ENCODE peak calls at places on chromosomes 12 and 14, in four cellular contexts. D is mesenchymal stem cell, K is fibroblast of lung, X is K562. M is an unnamed sample.
A peak's percentile ranks its signal among the peaks of the same experiment; 100 is the strongest.

GRCh38 chr14:95359974-95360826 is 40.5 kb upstream of the CLMN start:
- DNase-seq in K (peak; percentile 12), X (no peak), D (no peak), M (no peak)

GRCh38 chr14:88568196-88568595 is 5.4 kb downstream of the ZC3H14 start:
- DNase-seq in D (no peak), X (no peak), K (no peak), M (no peak)

GRCh38 chr14:30855345-30856037 is 18.9 kb upstream of the COCH start:
- DNase-seq in K (no peak), X (no peak), D (no peak), M (no peak)

GRCh38 chr14:102408729-102409128 is 46.0 kb downstream of the TECPR2 start:
- DNase-seq in K (no peak), D (no peak), X (no peak), M (no peak)

GRCh38 chr12:116089080-116089479 is 188.4 kb downstream of the MED13L start:
- DNase-seq in D (no peak), K (no peak), X (no peak), M (no peak)

GRCh38 chr14:52895000-52895399 is 55.9 kb downstream of the FERMT2 start:
- DNase-seq in D (no peak), K (peak; percentile 65), X (no peak), M (no peak)

GRCh38 chr14:39665084-39665483 is 232.9 kb upstream of the FBXO33 start:
- DNase-seq in K (peak; percentile 13), D (no peak), X (no peak), M (no peak)

GRCh38 chr14:81676395-81676794 is 142.7 kb upstream of the SEL1L start:
- DNase-seq in D (no peak), K (no peak), X (no peak), M (no peak)

GRCh38 chr12:103800252-103800771 is 40.7 kb downstream of the NT5DC3 start:
- DNase-seq in K (peak; percentile 86), X (peak; percentile 64), D (no peak), M (peak; percentile 47)

GRCh38 chr14:38211258-38211735 is 3.6 kb downstream of the SSTR1 start:
- DNase-seq in K (no peak), X (no peak), D (peak; percentile 31), M (no peak)

GRCh38 chr12:14326699-14327098 is 38.8 kb upstream of the ATF7IP start:
- DNase-seq in K (peak; percentile 63), D (peak; percentile 30), X (no peak), M (no peak)

GRCh38 chr12:93758974-93759373 is 81.8 kb downstream of the CRADD start:
- DNase-seq in D (no peak), X (no peak), K (no peak), M (no peak)

GRCh38 chr12:9404469-9405260 is 196.5 kb upstream of the PZP start:
- DNase-seq in K (no peak), D (no peak), X (no peak), M (no peak)

GRCh38 chr12:111444706-111445310 is 39.1 kb downstream of the SH2B3 start:
- DNase-seq in X (no peak), D (peak; percentile 92), K (peak; percentile 16), M (no peak)

GRCh38 chr14:52987042-52987441 is 36.2 kb upstream of the FERMT2 start:
- DNase-seq in X (no peak), K (no peak), D (no peak), M (no peak)

GRCh38 chr14:54981698-54982097 is 45.2 kb downstream of the WDHD1 start:
- DNase-seq in X (no peak), D (peak; percentile 22), K (peak; percentile 4), M (no peak)

GRCh38 chr12:88597361-88597760 is 17.1 kb upstream of the KITLG start:
- DNase-seq in D (no peak), K (no peak), X (no peak), M (no peak)

GRCh38 chr12:18430425-18431048 is 169.2 kb downstream of the PIK3C2G start:
- DNase-seq in K (peak; percentile 50), D (peak; percentile 71), X (peak; percentile 21), M (peak; percentile 24)

GRCh38 chr12:62210422-62210821 is 49.8 kb upstream of the USP15 start:
- DNase-seq in X (peak; percentile 71), K (peak; percentile 27), D (peak; percentile 36), M (peak; percentile 28)

GRCh38 chr14:54633076-54633475 is 66.1 kb downstream of the SAMD4A start:
- DNase-seq in X (no peak), D (no peak), K (no peak), M (no peak)

GRCh38 chr14:106551265-106551664 is 1024.9 kb downstream of the TMEM121 start:
- DNase-seq in X (peak; percentile 3), K (no peak), D (no peak), M (no peak)

GRCh38 chr12:11348439-11348838 is 38.2 kb upstream of the PRB4 start:
- DNase-seq in X (peak; percentile 0), D (no peak), K (no peak), M (no peak)
- H3K4me2 ChIP-seq in X (no peak overlapping the region), D (no peak overlapping the region), K (no peak overlapping the region), M (no peak overlapping the region)

GRCh38 chr12:98420403-98420800 is 95.0 kb upstream of the TMPO start:
- DNase-seq in X (no peak), K (no peak), D (no peak), M (no peak)

GRCh38 chr12:98417303-98417702 is 98.1 kb upstream of the TMPO start:
- DNase-seq in K (no peak), D (no peak), X (no peak), M (no peak)

GRCh38 chr12:98419795-98420402 is 95.5 kb upstream of the TMPO start:
- DNase-seq in K (no peak), X (peak; percentile 15), D (no peak), M (no peak)

GRCh38 chr12:98418357-98419075 is 96.9 kb upstream of the TMPO start:
- DNase-seq in D (peak; percentile 88), K (peak; percentile 99), X (peak; percentile 60), M (no peak)

GRCh38 chr12:98419101-98419794 is 96.1 kb upstream of the TMPO start:
- DNase-seq in X (no peak), D (no peak), K (no peak), M (no peak)
- H3K4me2 ChIP-seq in X (no peak overlapping the region), D (peak overlapping the region; percentile 48), K (peak overlapping the region; percentile 86), M (no peak overlapping the region)

DNA sequence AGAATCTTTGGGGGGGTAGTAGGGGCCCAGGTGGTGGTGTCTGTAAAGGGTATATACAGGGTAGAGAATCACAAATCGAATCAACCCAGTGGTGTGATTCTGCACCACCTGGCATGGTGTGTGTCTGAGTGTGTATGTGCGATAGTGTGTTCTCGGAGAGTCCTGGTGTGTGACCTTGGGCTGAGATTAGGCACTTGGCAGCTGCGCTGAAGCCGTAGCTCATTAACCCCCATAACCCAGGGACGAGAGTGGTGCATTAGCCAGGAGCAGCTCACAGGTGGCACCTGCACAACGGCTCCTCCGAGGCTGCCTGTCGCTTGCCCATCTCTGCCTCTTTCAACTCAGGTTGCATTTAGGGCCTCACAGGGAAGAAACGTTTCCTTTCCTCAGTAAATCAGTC is 15.6 kb upstream of the TESC start:
- DNase-seq in K (no peak), D (no peak), X (no peak), M (no peak)
- H3K4me2 ChIP-seq in K (no peak overlapping the region), D (no peak overlapping the region), X (no peak overlapping the region), M (peak overlapping the region; percentile 12)

DNA sequence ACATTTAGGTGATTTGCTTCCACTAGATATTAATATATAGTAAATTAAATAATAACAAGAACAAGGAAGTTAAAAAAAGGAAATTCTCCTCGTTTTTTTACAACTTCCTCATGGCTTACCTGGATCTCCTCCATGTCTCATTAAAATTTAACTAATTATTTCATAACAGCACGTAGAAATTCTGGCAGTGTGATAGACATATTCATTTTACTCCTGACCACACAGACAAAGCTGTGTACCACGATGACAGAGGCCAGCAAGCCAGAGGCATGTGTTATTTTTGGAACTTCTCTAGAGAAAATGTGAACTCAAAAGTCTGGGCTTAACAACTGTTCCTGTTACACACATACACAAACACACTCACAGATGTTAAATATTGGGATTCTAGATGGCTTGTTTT is 158.4 kb downstream of the DACT1 start:
- DNase-seq in D (no peak), X (no peak), K (no peak), M (no peak)
- H3K4me2 ChIP-seq in D (no peak overlapping the region), X (no peak overlapping the region), K (no peak overlapping the region), M (no peak overlapping the region)

DNA sequence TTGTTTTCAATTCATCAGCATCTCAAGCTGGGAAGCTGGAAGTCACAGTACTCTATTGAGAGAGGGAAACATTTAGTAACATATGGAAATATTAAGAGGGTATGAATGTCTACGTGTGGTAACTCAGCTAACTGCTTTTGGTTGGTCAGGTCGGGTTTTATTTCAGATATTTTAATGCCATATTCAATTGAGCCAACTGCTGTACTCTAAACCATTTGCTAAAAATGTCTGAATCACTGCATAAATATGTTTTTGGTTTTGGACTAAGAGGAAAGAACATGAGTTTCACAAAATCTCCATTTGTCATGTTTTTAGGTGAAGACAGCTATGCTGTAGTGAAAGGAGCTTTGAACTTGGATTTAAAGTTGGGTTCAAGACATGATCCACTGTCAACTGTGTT is 18.9 kb upstream of the PPFIBP1 start:
- DNase-seq in X (no peak), K (peak; percentile 85), D (no peak), M (no peak)
- H3K4me2 ChIP-seq in X (no peak overlapping the region), K (no peak overlapping the region), D (no peak overlapping the region), M (no peak overlapping the region)

DNA sequence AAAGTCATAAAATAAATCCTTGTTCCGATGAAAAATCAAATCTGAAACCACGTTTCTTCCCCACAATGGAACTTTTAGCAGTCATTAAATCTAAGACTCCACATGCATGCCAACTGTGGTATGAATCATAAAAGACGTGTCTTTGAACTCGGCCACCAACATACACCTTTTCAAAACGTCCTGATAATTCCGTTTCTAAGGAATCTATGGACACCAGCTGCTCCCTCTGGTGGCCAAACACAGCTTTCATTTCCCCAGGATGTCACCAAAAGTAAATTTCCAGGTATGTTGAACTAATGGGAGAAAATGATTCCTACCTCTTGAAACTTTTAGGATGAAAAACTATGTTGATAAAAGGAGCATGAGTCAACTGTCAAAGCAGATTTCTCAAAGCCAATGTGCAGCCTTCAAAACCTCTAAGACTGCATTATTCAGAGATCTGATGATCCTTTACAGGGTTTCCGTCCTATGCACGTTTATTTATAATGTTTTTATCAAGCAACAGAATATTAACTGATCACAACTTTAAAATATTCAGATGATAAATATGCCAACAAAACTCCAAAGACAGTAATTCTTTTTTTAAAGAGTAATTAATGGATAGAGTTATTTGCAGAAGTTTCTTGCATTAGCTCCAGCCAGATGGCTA is 96.2 kb downstream of the CIT start:
- DNase-seq in D (peak; percentile 52), X (peak; percentile 62), K (peak; percentile 46), M (peak; percentile 37)
- H3K4me2 ChIP-seq in D (peak overlapping the region; percentile 4), X (no peak overlapping the region), K (peak overlapping the region; percentile 64), M (no peak overlapping the region)

DNA sequence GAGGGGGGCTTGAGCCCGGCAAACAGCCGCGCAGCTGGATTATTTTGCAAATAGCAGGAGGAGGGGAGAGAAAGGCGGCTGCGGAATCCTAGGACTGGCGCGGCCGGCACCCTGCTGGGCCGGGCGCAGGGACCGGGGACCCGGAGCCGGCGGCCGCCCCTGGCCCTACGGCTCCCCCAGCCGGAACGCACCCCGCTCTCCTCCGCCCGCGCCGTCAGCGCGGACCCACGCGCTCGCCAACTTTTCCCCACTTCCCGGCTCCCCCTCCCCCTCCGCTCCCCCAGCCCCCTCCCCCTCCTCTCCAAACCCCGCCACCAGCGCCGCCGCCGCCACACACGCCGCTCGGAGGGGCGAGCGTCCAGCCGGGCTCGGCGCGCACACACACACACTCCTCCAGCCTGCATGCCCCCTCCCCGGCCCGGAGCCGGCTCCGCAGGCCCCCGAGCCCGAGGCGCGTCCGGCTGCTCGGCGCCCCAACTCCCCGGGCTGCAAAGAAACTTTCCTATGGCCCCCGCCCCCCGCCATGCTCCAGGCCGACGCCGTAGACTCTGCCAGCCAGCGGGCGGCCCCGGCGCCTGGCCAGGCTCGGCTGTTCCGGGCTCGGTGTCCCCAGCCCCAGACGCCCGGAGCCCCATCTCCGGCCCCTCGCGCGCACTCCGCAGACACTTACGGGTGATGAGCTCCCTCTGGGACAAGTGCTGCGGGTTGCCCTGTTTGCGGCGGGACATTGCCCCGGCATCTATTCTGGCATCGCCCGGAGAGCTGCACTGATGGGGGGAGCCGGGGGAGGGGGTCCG is 1.3 kb downstream of the BCL11B start:
- DNase-seq in D (no peak), X (no peak), K (no peak), M (no peak)
- H3K4me2 ChIP-seq in D (peak overlapping the region; percentile 100), X (no peak overlapping the region), K (peak overlapping the region; percentile 35), M (peak overlapping the region; percentile 23)